ENCODE peak calls at places on chromosome 17, in six cellular contexts. W is heart right ventricle, H is right atrium auricular region, L is brain microvascular endothelial cell, R is cardiac muscle cell, Q is SK-N-SH. C is an unnamed sample.

GRCh38 chr17:50028207-50029120 is 27.4 kb upstream of the ITGA3 start:
- DNase-seq in W (no peak), R (peak; percentile 64), H (peak; percentile 56), Q (peak; percentile 46), L (peak; percentile 31), C (no peak)

GRCh38 chr17:67386965-67387551 is 10.0 kb downstream of the PITPNC1 start:
- DNase-seq in R (peak; percentile 62), H (no peak), L (no peak), W (no peak), Q (peak; percentile 86), C (no peak)

GRCh38 chr17:18246880-18247612 is 11.5 kb downstream of the FLII start:
- DNase-seq in W (peak; percentile 54), L (no peak), H (no peak), R (peak; percentile 47), Q (peak; percentile 87), C (no peak)

GRCh38 chr17:8376302-8377067 is at the start of gene KRABD2:
- DNase-seq in H (peak; percentile 79), Q (peak; percentile 98), L (peak; percentile 68), W (peak; percentile 92), R (peak; percentile 87), C (peak; percentile 78)

GRCh38 chr17:41478240-41478639 is 2.7 kb downstream of the KRT35 start:
- DNase-seq in H (no peak), R (no peak), L (no peak), Q (no peak), W (no peak), C (no peak)

GRCh38 chr17:30005709-30006320 is 64.4 kb downstream of the EFCAB5 start:
- DNase-seq in H (no peak), L (peak; percentile 46), W (no peak), R (peak; percentile 73), Q (no peak), C (no peak)

GRCh38 chr17:7825206-7825980 is 8.6 kb upstream of the KDM6B start:
- DNase-seq in L (no peak), Q (peak; percentile 69), W (no peak), R (peak; percentile 50), H (no peak), C (no peak)

GRCh38 chr17:65797809-65798208 is 236.4 kb upstream of the AXIN2 start:
- DNase-seq in R (peak; percentile 37), Q (peak; percentile 8), H (no peak), W (no peak), L (no peak), C (no peak)

GRCh38 chr17:47280072-47280811 is 26.6 kb downstream of the ITGB3 start:
- DNase-seq in Q (no peak), H (no peak), R (peak; percentile 66), L (peak; percentile 72), W (no peak), C (no peak)

GRCh38 chr17:60524463-60525346 is 1.3 kb downstream of the APPBP2 start:
- DNase-seq in Q (peak; percentile 25), L (no peak), R (peak; percentile 43), H (no peak), W (no peak), C (no peak)

GRCh38 chr17:39612291-39612894 is 4.7 kb upstream of the NEUROD2 start:
- DNase-seq in Q (no peak), W (no peak), R (no peak), L (no peak), H (no peak), C (peak; percentile 47)

GRCh38 chr17:48427598-48427997 is 2.4 kb downstream of the SKAP1 start:
- DNase-seq in Q (no peak), W (no peak), H (no peak), L (no peak), R (no peak), C (no peak)

GRCh38 chr17:78896091-78896833 is 6.7 kb downstream of the CEP295NL start:
- DNase-seq in H (no peak), R (no peak), W (no peak), Q (peak; percentile 39), L (no peak), C (peak; percentile 68)

GRCh38 chr17:2227025-2227699 is 76.4 kb downstream of the SMG6 start:
- DNase-seq in L (no peak), H (no peak), R (no peak), W (no peak), Q (peak; percentile 41), C (no peak)
- H3K27ac ChIP-seq in L (peak overlapping the region; percentile 8), H (no peak overlapping the region), R (no peak overlapping the region), W (no peak overlapping the region), Q (peak overlapping the region; percentile 53), C (no peak overlapping the region)

GRCh38 chr17:55384833-55385232 is 36.8 kb downstream of the MMD start:
- DNase-seq in R (no peak), Q (no peak), W (no peak), L (no peak), H (no peak), C (no peak)
- H3K27ac ChIP-seq in R (peak overlapping the region; percentile 67), Q (no peak overlapping the region), W (no peak overlapping the region), L (no peak overlapping the region), H (no peak overlapping the region), C (no peak overlapping the region)

GRCh38 chr17:28563475-28563874 is 7.8 kb downstream of the PIGS start:
- DNase-seq in R (peak; percentile 82), W (no peak), Q (no peak), H (no peak), L (peak; percentile 36), C (no peak)
- H3K27ac ChIP-seq in R (peak overlapping the region; percentile 91), W (no peak overlapping the region), Q (no peak overlapping the region), H (no peak overlapping the region), L (no peak overlapping the region), C (no peak overlapping the region)

GRCh38 chr17:42798383-42799380 is at the start of the genes CNTD1 and COA3:
- DNase-seq in Q (peak; percentile 97), L (peak; percentile 78), W (peak; percentile 87), R (peak; percentile 90), H (peak; percentile 76), C (peak; percentile 65)
- H3K27ac ChIP-seq in Q (peak within 1 kb of the TSS; percentile 65), L (peak within 1 kb of the TSS; percentile 33), W (peak within 1 kb of the TSS; percentile 51), R (peak within 1 kb of the TSS; percentile 82), H (peak within 1 kb of the TSS; percentile 84), C (no peak within 1 kb of the TSS)

GRCh38 chr17:74752822-74753401 is 4.5 kb downstream of the NHERF1 start:
- DNase-seq in H (no peak), L (no peak), W (no peak), Q (no peak), R (no peak), C (no peak)

GRCh38 chr17:74752415-74752814 is 4.0 kb downstream of the NHERF1 start:
- DNase-seq in L (no peak), Q (no peak), W (no peak), R (no peak), H (no peak), C (no peak)

GRCh38 chr17:74755533-74755932 is 7.1 kb downstream of the NHERF1 start:
- DNase-seq in W (no peak), L (no peak), Q (no peak), R (no peak), H (no peak), C (no peak)

GRCh38 chr17:74756891-74757290 is 8.5 kb downstream of the NHERF1 start:
- DNase-seq in Q (no peak), R (no peak), L (no peak), W (no peak), H (no peak), C (no peak)

GRCh38 chr17:74754832-74755231 is 6.4 kb downstream of the NHERF1 start:
- DNase-seq in L (no peak), R (no peak), W (no peak), H (no peak), Q (no peak), C (no peak)
- H3K27ac ChIP-seq in L (no peak overlapping the region), R (no peak overlapping the region), W (no peak overlapping the region), H (no peak overlapping the region), Q (no peak overlapping the region), C (no peak overlapping the region)